ENCODE peak calls at places on chromosomes 6 and 20, in eight cellular contexts. J is colonic mucosa; M is A549; Q is AG04450; O is CD4-positive, alpha-beta T cell; L is H9; H is astrocyte of the cerebellum; B is brain microvascular endothelial cell. A is an unnamed sample.

GRCh38 chr6:13217206-13217905 is 111.0 kb downstream of the TBC1D7 start:
- DNase-seq in M (no peak), J (no peak), O (no peak), B (no peak), L (no peak), Q (no peak), H (no peak), A (no peak)

GRCh38 chr6:22764521-22764920 is 195.2 kb downstream of the HDGFL1 start:
- DNase-seq in M (no peak), Q (peak; percentile 59), O (no peak), J (no peak), B (no peak), H (no peak), L (no peak), A (no peak)

GRCh38 chr6:157533397-157533814 is 152.4 kb downstream of the ZDHHC14 start:
- DNase-seq in O (no peak), H (no peak), Q (no peak), L (peak; percentile 68), M (no peak), J (no peak), B (no peak), A (no peak)

GRCh38 chr20:19233025-19233794 is 20.8 kb downstream of the SLC24A3 start:
- DNase-seq in Q (no peak), H (no peak), L (no peak), J (peak; percentile 23), O (no peak), M (no peak), B (no peak), A (no peak)

GRCh38 chr6:14333556-14334305 is 216.2 kb downstream of the CD83 start:
- DNase-seq in B (peak; percentile 22), H (peak; percentile 13), M (no peak), O (no peak), L (no peak), J (no peak), Q (no peak), A (no peak)

GRCh38 chr20:5608448-5609161 is 141.6 kb upstream of the SHLD1 start:
- DNase-seq in M (peak; percentile 52), L (no peak), B (no peak), Q (no peak), J (no peak), O (no peak), H (peak; percentile 8), A (no peak)

GRCh38 chr6:137763436-137763835 is 103.6 kb upstream of the TNFAIP3 start:
- DNase-seq in J (no peak), B (no peak), Q (no peak), H (no peak), M (no peak), L (no peak), O (no peak), A (no peak)

GRCh38 chr6:90329397-90330077 is 32.9 kb upstream of the BACH2 start:
- DNase-seq in H (no peak), Q (no peak), J (no peak), O (no peak), L (no peak), M (no peak), B (no peak), A (no peak)

GRCh38 chr20:61161649-61162210 is 90.3 kb upstream of the CDH4 start:
- DNase-seq in H (no peak), L (no peak), M (no peak), B (no peak), Q (no peak), J (no peak), O (no peak), A (no peak)

GRCh38 chr6:95841560-95841959 is 174.2 kb upstream of the FUT9 start:
- DNase-seq in Q (no peak), L (no peak), J (no peak), M (no peak), B (no peak), H (no peak), O (no peak), A (no peak)
- TF ChIP-seq CTCF in Q (no peak), L (no peak), J (no peak), M (no peak), B (no peak), H (no peak), O (no peak), A (no peak)

GRCh38 chr20:64049060-64049886 is at the start of gene SOX18:
- DNase-seq in H (no peak), J (no peak), O (no peak), M (peak; percentile 59), L (peak; percentile 53), Q (no peak), B (no peak), A (no peak)

GRCh38 chr20:64049887-64050260 is 435 bp upstream of the SOX18 start:
- DNase-seq in B (no peak), L (no peak), Q (no peak), H (no peak), M (no peak), O (no peak), J (no peak), A (no peak)

GRCh38 chr20:64051033-64051452 is 1.6 kb upstream of the SOX18 start:
- DNase-seq in B (no peak), H (no peak), M (no peak), O (no peak), L (no peak), J (no peak), Q (no peak), A (no peak)

GRCh38 chr20:64051532-64052325 is 2.3 kb upstream of the SOX18 start:
- DNase-seq in H (no peak), O (no peak), B (no peak), M (no peak), Q (no peak), J (no peak), L (no peak), A (no peak)

GRCh38 chr20:64050261-64051032 is 1.0 kb upstream of the SOX18 start:
- DNase-seq in L (peak; percentile 49), M (no peak), O (no peak), H (no peak), Q (no peak), J (no peak), B (no peak), A (no peak)
- TF ChIP-seq CTCF in L (no peak), M (no peak), O (no peak), H (no peak), Q (no peak), J (no peak), B (no peak), A (no peak)

GRCh38 chr20:34755367-34755766 is 51.2 kb downstream of the TP53INP2 start:
- DNase-seq in J (no peak), H (no peak), Q (no peak), M (no peak), O (no peak), L (no peak), B (no peak), A (no peak)

GRCh38 chr20:34754611-34755010 is 50.5 kb downstream of the TP53INP2 start:
- DNase-seq in Q (no peak), M (no peak), H (no peak), J (no peak), B (no peak), O (no peak), L (no peak), A (no peak)

GRCh38 chr20:34750484-34750883 is 46.3 kb downstream of the TP53INP2 start:
- DNase-seq in O (no peak), M (no peak), L (no peak), H (no peak), J (no peak), B (no peak), Q (peak; percentile 15), A (no peak)

GRCh38 chr20:34751453-34751852 is 47.3 kb downstream of the TP53INP2 start:
- DNase-seq in Q (no peak), O (no peak), M (no peak), B (no peak), J (no peak), H (no peak), L (no peak), A (no peak)

DNA sequence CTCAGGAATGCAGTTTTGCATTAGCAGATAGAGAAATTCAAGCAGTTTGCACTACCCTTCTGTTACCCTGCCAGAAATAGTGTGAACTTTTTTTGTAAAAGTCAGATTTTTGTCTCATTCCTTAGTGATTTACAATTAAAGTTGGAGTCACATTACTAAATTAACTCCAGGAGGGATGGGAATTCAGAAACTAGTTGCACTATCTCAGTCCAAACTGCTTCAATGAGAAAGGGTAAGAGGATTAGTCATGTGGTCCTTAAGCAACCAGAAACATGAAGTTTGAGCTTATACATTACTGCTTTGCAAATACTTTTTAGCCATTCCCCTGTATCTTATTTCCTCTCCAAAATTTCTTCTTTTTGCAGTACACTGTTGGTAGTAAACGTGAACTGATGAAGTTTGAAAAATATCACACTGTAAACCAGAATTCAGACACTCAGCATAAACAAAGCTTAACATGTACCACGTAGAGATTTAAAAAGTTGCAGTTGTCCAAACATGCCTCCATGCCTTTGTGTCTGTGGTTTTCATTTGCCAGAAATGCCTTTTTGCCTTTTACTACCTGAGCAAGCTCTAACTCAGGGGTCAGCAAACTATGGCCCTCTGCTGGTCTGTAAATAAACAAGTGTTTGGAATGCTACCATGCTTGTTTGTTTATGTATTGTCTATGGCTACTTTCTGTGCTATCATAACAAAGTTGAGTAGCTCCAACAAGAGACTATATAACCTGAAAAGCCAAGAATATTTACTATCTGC is 49.7 kb downstream of the TP53INP2 start:
- DNase-seq in J (no peak), B (no peak), M (no peak), Q (peak; percentile 13), H (no peak), L (no peak), O (no peak), A (no peak)
- TF ChIP-seq CTCF in J (no peak), B (no peak), M (no peak), Q (no peak), H (no peak), L (no peak), O (no peak), A (no peak)

GRCh38 chr6:38990475-38990874 is 58.1 kb upstream of the GLP1R start:
- DNase-seq in J (no peak), O (no peak), L (no peak), M (no peak), B (no peak), Q (no peak), H (no peak), A (no peak)

GRCh38 chr6:38984723-38985122 is 63.9 kb upstream of the GLP1R start:
- DNase-seq in L (no peak), J (no peak), M (no peak), Q (no peak), O (no peak), H (no peak), B (no peak), A (no peak)

GRCh38 chr6:38985839-38986238 is 62.7 kb upstream of the GLP1R start:
- DNase-seq in O (no peak), Q (no peak), H (no peak), M (no peak), B (no peak), L (no peak), J (no peak), A (no peak)

GRCh38 chr6:38989064-38989463 is 59.5 kb upstream of the GLP1R start:
- DNase-seq in H (no peak), B (no peak), Q (no peak), L (no peak), O (no peak), M (no peak), J (no peak), A (no peak)

DNA sequence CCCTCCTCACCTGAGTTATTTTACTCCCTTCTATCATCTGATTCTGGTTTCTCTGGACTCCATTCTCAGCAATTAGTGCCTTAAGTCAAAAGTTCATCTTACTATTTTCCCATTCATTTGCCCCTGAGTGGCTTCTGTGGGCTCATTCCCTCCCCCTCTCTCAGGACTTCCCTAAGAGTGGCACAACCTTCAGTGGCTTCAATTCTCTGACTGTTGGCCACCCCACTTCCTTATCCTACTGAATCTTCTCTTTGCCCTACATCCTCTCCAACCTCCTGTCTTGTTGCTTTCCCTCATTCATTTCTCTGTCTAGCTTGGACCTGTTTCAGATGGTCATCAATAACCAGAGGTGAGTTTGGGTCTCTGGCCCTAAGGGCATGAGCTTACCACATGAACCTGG is 61.1 kb upstream of the GLP1R start:
- DNase-seq in Q (no peak), O (no peak), B (no peak), J (no peak), L (no peak), M (no peak), H (no peak), A (no peak)
- TF ChIP-seq CTCF in Q (no peak), O (no peak), B (no peak), J (no peak), L (no peak), M (no peak), H (no peak), A (no peak)